ENCODE peak calls at places on chromosomes 2 and 18, in seven cellular contexts. V is GM20000, J is natural killer cell, U is MM.1S, E is pancreas, T is hepatocyte, K is BJ. R is an unnamed sample.

GRCh38 chr2:208033701-208034502 is 8.6 kb upstream of the PLEKHM3 start:
- DNase-seq in V (peak; percentile 70), J (no peak), U (peak; percentile 75), E (peak; percentile 25), T (peak; percentile 80), K (no peak), R (no peak)

GRCh38 chr2:3827673-3828575 is 124.5 kb downstream of the DCDC2C start:
- DNase-seq in V (peak; percentile 40), J (no peak), U (peak; percentile 8), E (no peak), T (peak; percentile 42), K (no peak), R (no peak)

GRCh38 chr2:47488870-47489584 is 86.1 kb downstream of the MSH2 start:
- DNase-seq in V (no peak), J (no peak), U (no peak), E (no peak), T (no peak), K (peak; percentile 6), R (no peak)

GRCh38 chr2:174588463-174588862 is 9.1 kb downstream of the WIPF1 start:
- DNase-seq in V (no peak), J (no peak), U (no peak), E (no peak), T (no peak), K (no peak), R (no peak)

GRCh38 chr2:1675633-1676032 is 68.7 kb downstream of the PXDN start:
- DNase-seq in V (no peak), J (no peak), U (no peak), E (no peak), T (no peak), K (peak; percentile 87), R (no peak)

GRCh38 chr2:67865871-67866386 is 196.9 kb downstream of the C1D start:
- DNase-seq in V (no peak), J (no peak), U (no peak), E (no peak), T (no peak), K (no peak), R (peak; percentile 8)

GRCh38 chr18:77210249-77210648 is 39.4 kb upstream of the GALR1 start:
- DNase-seq in V (no peak), J (no peak), U (no peak), E (no peak), T (no peak), K (no peak), R (no peak)

GRCh38 chr2:86788881-86789686 is 1.6 kb downstream of the CD8A start:
- DNase-seq in V (no peak), J (no peak), U (no peak), E (no peak), T (no peak), K (no peak), R (no peak)

GRCh38 chr2:6216234-6216633 is 524.0 kb downstream of the SOX11 start:
- DNase-seq in V (no peak), J (no peak), U (no peak), E (no peak), T (no peak), K (no peak), R (no peak)

GRCh38 chr2:5932556-5933469 is 240.6 kb downstream of the SOX11 start:
- DNase-seq in V (no peak), J (no peak), U (no peak), E (peak; percentile 27), T (no peak), K (no peak), R (no peak)

DNA sequence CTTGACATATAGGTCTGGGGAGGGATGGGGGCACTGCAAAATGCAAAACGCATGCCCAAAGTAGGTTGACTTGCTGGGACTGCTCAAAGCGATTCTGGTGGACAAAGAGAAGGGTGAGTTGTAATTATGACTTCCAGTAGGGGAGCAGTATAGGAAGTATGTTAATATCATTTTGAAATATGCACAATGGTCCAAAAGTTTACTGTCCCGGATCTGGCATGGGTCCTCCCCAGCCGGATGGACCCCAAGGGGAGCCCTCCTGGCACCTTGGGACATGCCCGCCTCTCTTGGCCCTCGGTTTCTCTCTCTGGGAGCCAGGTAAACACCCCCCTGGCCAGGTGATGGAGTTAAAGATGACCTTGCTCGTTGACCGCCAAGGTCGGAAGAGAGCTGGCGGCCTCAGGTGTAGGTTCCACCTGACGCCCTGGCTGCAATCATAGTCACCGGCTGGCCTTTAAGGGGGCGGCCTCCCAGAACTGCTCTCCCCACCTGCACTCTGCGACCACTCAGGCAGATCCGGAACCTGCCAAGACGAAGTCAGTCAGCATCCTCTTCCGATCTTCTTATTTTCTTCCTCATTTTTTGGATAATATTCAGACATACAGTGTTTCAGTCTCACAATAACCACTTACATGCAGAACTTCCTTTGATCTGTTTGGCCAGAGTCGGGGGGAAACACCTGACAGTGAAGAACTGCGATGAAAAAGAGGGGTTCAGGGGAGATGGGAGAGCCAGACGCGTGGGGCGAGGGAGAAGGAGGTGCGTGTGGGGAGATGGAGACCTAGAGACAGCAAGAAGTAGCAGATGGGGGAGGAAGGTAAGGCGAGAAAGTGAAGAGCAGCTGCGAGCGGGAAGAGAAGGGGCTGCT is 148.3 kb downstream of the MEIS1 start:
- DNase-seq in V (no peak), J (no peak), U (no peak), E (peak; percentile 64), T (no peak), K (no peak), R (no peak)
- TF ChIP-seq CTCF in V (no peak), J (no peak), U (no peak), E (no peak), T (no peak), K (no peak), R (no peak)

GRCh38 chr2:27799646-27800010 is 28.1 kb downstream of the MRPL33 start:
- DNase-seq in V (no peak), J (no peak), U (no peak), E (no peak), T (no peak), K (no peak), R (no peak)
- TF ChIP-seq CTCF in V (no peak), J (no peak), U (no peak), E (no peak), T (no peak), K (peak; percentile 23), R (no peak)

DNA sequence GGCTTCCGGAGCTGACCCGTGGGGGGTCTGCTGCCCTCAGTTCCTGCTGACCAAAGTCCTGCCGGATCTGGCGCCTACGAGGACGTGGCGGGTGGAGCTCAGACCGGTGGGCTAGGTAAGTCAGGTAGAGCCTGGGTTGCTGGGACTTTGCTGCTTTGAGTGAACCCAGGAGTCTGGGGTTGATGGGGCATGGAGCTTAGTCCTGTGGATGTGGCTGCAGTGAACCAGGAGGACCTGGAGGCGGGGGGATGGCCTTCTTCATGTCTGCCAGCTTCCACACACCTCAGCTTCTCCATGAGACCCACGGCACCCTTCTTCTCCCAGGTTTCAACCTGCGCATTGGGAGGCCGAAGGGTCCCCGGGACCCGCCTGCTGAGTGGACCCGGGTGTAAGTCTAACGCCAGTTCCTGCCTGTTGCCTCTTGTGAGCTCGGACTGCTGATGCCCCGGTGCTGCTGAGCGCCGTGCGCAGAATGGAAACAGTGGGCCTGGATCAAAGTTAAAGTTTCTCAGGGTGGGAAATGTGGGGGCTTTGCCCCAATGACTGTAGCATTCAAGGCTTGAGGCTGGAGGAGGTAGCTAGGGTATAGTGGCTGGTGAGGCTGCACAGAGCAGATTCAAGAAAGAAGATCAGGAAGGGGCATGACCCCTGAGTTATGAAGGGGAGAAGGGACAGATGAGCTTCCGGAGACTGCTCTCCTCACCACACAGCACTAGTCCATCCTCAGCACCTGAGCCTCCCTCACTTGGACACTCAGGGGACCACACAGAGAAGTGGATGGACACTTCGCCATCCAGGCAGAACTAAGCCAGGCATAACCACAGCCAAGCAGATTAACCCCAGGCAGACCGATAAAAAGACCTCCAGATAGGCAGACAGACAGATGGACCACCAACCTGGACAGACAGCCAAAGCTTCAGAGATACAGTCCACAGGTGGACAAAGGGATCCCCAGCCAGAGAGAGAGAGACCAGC is 17.3 kb downstream of the PTPN18 start:
- DNase-seq in V (peak; percentile 27), J (no peak), U (no peak), E (no peak), T (no peak), K (no peak), R (no peak)
- TF ChIP-seq CTCF in V (no peak), J (peak; percentile 22), U (no peak), E (peak; percentile 2), T (no peak), K (no peak), R (peak; percentile 48)

DNA sequence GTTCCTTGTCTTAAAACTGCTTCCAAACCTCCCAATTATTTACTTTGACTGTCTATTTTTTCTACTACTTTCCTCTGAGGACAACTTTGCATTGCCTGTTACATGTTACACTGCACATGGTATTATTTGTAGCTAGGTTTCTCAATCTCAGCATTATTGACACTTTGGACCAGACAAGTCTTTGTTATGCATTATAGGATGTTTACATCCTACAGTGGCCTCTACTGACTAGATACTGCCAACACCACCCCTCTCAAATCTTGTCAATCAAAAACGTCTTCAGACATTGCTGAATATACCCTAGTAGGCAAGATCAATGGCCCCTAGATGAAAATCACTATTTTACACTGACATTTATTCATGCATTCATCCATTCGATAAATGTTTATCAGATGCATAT is 129.6 kb upstream of the DNAJC10 start:
- DNase-seq in V (peak; percentile 17), J (no peak), U (peak; percentile 18), E (no peak), T (no peak), K (no peak), R (no peak)
- TF ChIP-seq CTCF in V (peak; percentile 13), J (no peak), U (peak; percentile 41), E (no peak), T (no peak), K (no peak), R (no peak)

GRCh38 chr18:28189400-28190239 is 12.7 kb upstream of the CDH2 start:
- DNase-seq in V (peak; percentile 35), J (no peak), U (peak; percentile 67), E (no peak), T (peak; percentile 61), K (no peak), R (no peak)
- TF ChIP-seq CTCF in V (peak; percentile 28), J (peak; percentile 27), U (peak; percentile 77), E (peak; percentile 33), T (peak; percentile 45), K (peak; percentile 83), R (peak; percentile 77)